ENCODE peak calls at places on chromosomes 16 and 17, in five cellular contexts. Q, B, V, E and G are unnamed samples.

GRCh38 chr16:58508671-58509251 is 6.6 kb upstream of the SETD6 start:
- DNase-seq in E (no peak), Q (no peak), B (no peak), V (no peak), G (no peak)

GRCh38 chr16:30902070-30902972 is 5.9 kb downstream of the CTF1 start:
- DNase-seq in E (peak; percentile 32), B (peak; percentile 74), V (peak; percentile 73), Q (peak; percentile 87), G (peak; percentile 46)

GRCh38 chr17:1126327-1126726 is 53.5 kb downstream of the ABR start:
- DNase-seq in Q (no peak), V (no peak), B (no peak), E (no peak), G (no peak)

GRCh38 chr17:30316736-30317135 is 17.1 kb downstream of the TMIGD1 start:
- DNase-seq in E (no peak), V (no peak), B (no peak), Q (no peak), G (no peak)

GRCh38 chr16:91484-91883 is 13.5 kb downstream of the MPG start:
- DNase-seq in E (no peak), Q (no peak), V (peak; percentile 52), B (no peak), G (no peak)

GRCh38 chr16:80924372-80924978 is 82.2 kb downstream of the CMC2 start:
- DNase-seq in V (peak; percentile 36), E (peak; percentile 42), B (peak; percentile 32), Q (peak; percentile 68), G (no peak)

GRCh38 chr16:4610011-4611005 is 4.4 kb downstream of the UBALD1 start:
- DNase-seq in B (no peak), Q (no peak), E (no peak), V (no peak), G (no peak)

GRCh38 chr17:45414997-45415881 is 17.4 kb downstream of the ARHGAP27 start:
- DNase-seq in E (no peak), Q (peak; percentile 71), V (no peak), B (no peak), G (no peak)

GRCh38 chr16:85440744-85441143 is 172.4 kb upstream of the GSE1 start:
- DNase-seq in V (no peak), E (no peak), Q (no peak), B (no peak), G (no peak)

GRCh38 chr17:80327518-80327917 is 66.9 kb downstream of the RNF213 start:
- DNase-seq in B (no peak), E (no peak), V (no peak), Q (no peak), G (no peak)

GRCh38 chr17:3710951-3711383 is 12.7 kb upstream of the HASPIN start:
- DNase-seq in Q (no peak), E (no peak), B (no peak), V (no peak), G (peak; percentile 40)

GRCh38 chr17:3794890-3795757 is 5.9 kb downstream of the ITGAE start:
- DNase-seq in B (no peak), V (no peak), Q (no peak), E (no peak), G (no peak)

GRCh38 chr16:72072514-72073342 is 9.7 kb downstream of the HPR start:
- DNase-seq in E (no peak), Q (no peak), V (no peak), B (no peak), G (no peak)

GRCh38 chr16:1791943-1792812 is 1.3 kb downstream of the IGFALS start:
- DNase-seq in Q (peak; percentile 40), E (no peak), V (no peak), B (no peak), G (no peak)

GRCh38 chr17:19753049-19753444 is 4.9 kb upstream of the ALDH3A1 start:
- DNase-seq in V (peak; percentile 55), E (no peak), Q (peak; percentile 74), B (peak; percentile 86), G (no peak)

GRCh38 chr17:64214950-64215349 is 48.1 kb downstream of the TEX2 start:
- DNase-seq in V (no peak), E (no peak), Q (no peak), B (no peak), G (no peak)

GRCh38 chr16:87115646-87116045 is 201.5 kb downstream of the C16orf95 start:
- DNase-seq in V (no peak), B (no peak), E (no peak), Q (no peak), G (no peak)

GRCh38 chr17:78933959-78934568 is 8.9 kb upstream of the TIMP2 start:
- DNase-seq in B (peak; percentile 96), V (peak; percentile 95), E (peak; percentile 96), Q (peak; percentile 86), G (no peak)

GRCh38 chr17:1467898-1468492 is 12.0 kb upstream of the CRK start:
- DNase-seq in V (no peak), Q (peak; percentile 41), E (peak; percentile 61), B (peak; percentile 84), G (no peak)

GRCh38 chr16:9258423-9259051 is 167.1 kb downstream of the HAPSTR1 start:
- DNase-seq in Q (peak; percentile 51), E (no peak), V (no peak), B (peak; percentile 16), G (no peak)

GRCh38 chr16:82605076-82605475 is 21.7 kb upstream of the CDH13 start:
- DNase-seq in B (no peak), E (no peak), Q (no peak), V (no peak), G (no peak)

GRCh38 chr16:87068751-87069150 is 248.4 kb downstream of the C16orf95 start:
- DNase-seq in V (no peak), E (no peak), Q (no peak), B (no peak), G (no peak)

GRCh38 chr16:17803625-17804410 is 333.1 kb upstream of the XYLT1 start:
- DNase-seq in B (no peak), Q (no peak), E (no peak), V (no peak), G (no peak)

GRCh38 chr17:83162035-83162745 is 82.8 kb downstream of the METRNL start:
- DNase-seq in Q (no peak), B (no peak), V (no peak), E (peak; percentile 3), G (no peak)

GRCh38 chr17:34351041-34351575 is 5.2 kb upstream of the CCL13 start:
- DNase-seq in B (no peak), V (no peak), E (no peak), Q (no peak), G (no peak)

GRCh38 chr16:85556456-85557082 is 56.6 kb upstream of the GSE1 start:
- DNase-seq in E (no peak), Q (peak; percentile 79), V (no peak), B (peak; percentile 60), G (no peak)

GRCh38 chr17:40100419-40100668 is at the start of gene NR1D1:
- DNase-seq in B (no peak), E (no peak), V (no peak), Q (no peak), G (no peak)

GRCh38 chr17:59800530-59800942 is 92.2 kb downstream of the TUBD1 start:
- DNase-seq in B (no peak), V (no peak), E (no peak), Q (no peak), G (no peak)

GRCh38 chr16:22681881-22682291 is 132.1 kb upstream of the HS3ST2 start:
- DNase-seq in V (no peak), E (no peak), Q (no peak), B (no peak), G (no peak)

GRCh38 chr17:72304859-72305258 is 184.0 kb downstream of the SOX9 start:
- DNase-seq in Q (no peak), E (no peak), B (no peak), V (no peak), G (no peak)

GRCh38 chr16:56903866-56904265 is 28.1 kb upstream of the HERPUD1 start:
- DNase-seq in V (no peak), E (no peak), B (no peak), Q (no peak), G (no peak)

GRCh38 chr16:86075488-86075785 is 176.5 kb downstream of the IRF8 start:
- DNase-seq in E (no peak), V (no peak), Q (no peak), B (no peak), G (no peak)

GRCh38 chr16:75733305-75734141 is 7.2 kb upstream of the CPHXL start:
- DNase-seq in V (no peak), E (peak; percentile 21), Q (no peak), B (no peak), G (no peak)

GRCh38 chr17:55275894-55276804 is 11.4 kb downstream of the HLF start:
- DNase-seq in Q (no peak), B (no peak), V (no peak), E (no peak), G (no peak)

GRCh38 chr17:79954281-79955166 is 81.1 kb downstream of the TBC1D16 start:
- DNase-seq in E (no peak), V (peak; percentile 5), B (no peak), Q (peak; percentile 14), G (no peak)

GRCh38 chr16:3408561-3409197 is 7.7 kb downstream of the ZNF174 start:
- DNase-seq in Q (no peak), E (no peak), B (no peak), V (no peak), G (no peak)
- H3K9me3 ChIP-seq in Q (peaks cover 94% of the 10 kb centered on the region), E (no peaks in the 10 kb centered on the region), B (peaks cover 79% of the 10 kb centered on the region), V (peaks cover 94% of the 10 kb centered on the region), G (peaks cover 41% of the 10 kb centered on the region)

GRCh38 chr16:68574479-68574878 is 35.4 kb downstream of the ZFP90 start:
- DNase-seq in E (no peak), B (no peak), Q (no peak), V (no peak), G (no peak)

GRCh38 chr16:68575082-68575481 is 36.0 kb downstream of the ZFP90 start:
- DNase-seq in Q (no peak), E (no peak), V (no peak), B (no peak), G (no peak)

DNA sequence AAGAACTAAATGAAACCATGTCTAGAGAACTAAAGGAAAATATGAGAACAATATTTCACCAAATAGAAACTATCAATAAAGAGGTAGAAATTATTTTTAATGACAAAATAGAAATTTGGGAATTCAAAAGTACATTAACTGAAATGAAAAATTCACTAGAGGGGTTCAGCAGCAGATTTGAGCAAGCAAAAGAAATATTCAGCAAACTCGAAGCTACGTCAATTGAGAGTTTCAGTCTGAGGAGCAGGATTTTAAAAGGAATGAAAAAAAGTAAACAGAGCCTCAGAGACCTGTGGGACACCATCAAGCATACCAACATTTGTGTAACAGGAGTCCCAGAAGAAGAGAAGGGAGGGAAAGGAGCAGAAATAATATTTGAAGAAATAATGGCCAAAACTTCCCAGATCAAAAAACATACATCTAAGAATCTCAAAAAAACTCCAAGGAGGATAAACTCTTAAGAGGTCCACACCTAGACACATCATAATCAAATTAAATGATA is 38.3 kb downstream of the ZFP90 start:
- DNase-seq in B (no peak), V (no peak), Q (no peak), E (no peak), G (no peak)
- H3K9me3 ChIP-seq in B (peaks cover 61% of the 10 kb centered on the region), V (peaks cover 100% of the 10 kb centered on the region), Q (peaks cover 77% of the 10 kb centered on the region), E (no peaks in the 10 kb centered on the region), G (peaks cover 20% of the 10 kb centered on the region)

GRCh38 chr16:60180609-60181008 is 1446.5 kb upstream of the GOT2 start:
- DNase-seq in E (no peak), Q (no peak), V (no peak), B (no peak), G (no peak)
- H3K9me3 ChIP-seq in E (no peaks in the 10 kb centered on the region), Q (peaks cover 32% of the 10 kb centered on the region), V (no peaks in the 10 kb centered on the region), B (no peaks in the 10 kb centered on the region), G (no peaks in the 10 kb centered on the region)

GRCh38 chr16:68563631-68564366 is 24.7 kb downstream of the ZFP90 start:
- DNase-seq in E (no peak), Q (no peak), V (no peak), B (no peak), G (no peak)
- H3K9me3 ChIP-seq in E (peaks cover 24% of the 10 kb centered on the region), Q (peaks cover 100% of the 10 kb centered on the region), V (peaks cover 100% of the 10 kb centered on the region), B (peaks cover 95% of the 10 kb centered on the region), G (peaks cover 47% of the 10 kb centered on the region)